ENCODE peak calls at places on chromosome 6, in nine cellular contexts. One of them, this sample, is unnamed.

GRCh38 chr6:71489736-71490135 is 201.1 kb downstream of the OGFRL1 start:
- DNase-seq in hypothalamus: no peak
- DNase-seq in Right ventricle myocardium inferior: no peak
- DNase-seq in Calu3: peak; percentile 67
- DNase-seq in AG20443: peak; percentile 89
- DNase-seq in activated T-cell treated with anti-CD3 and anti-CD28 coated beads, Interleukin-2, amount 50 U/mL, for 72 hours: no peak
- DNase-seq in ACHN: peak; percentile 88
- DNase-seq in NCI-H2081: no peak
- DNase-seq in choroid plexus epithelial cell: peak; percentile 96
- DNase-seq in this sample: no peak

GRCh38 chr6:90285611-90286381 is 10.8 kb downstream of the BACH2 start:
- DNase-seq in Right ventricle myocardium inferior: peak; percentile 91
- DNase-seq in NCI-H2081: no peak
- DNase-seq in ACHN: peak; percentile 80
- DNase-seq in activated T-cell treated with anti-CD3 and anti-CD28 coated beads, Interleukin-2, amount 50 U/mL, for 72 hours: peak; percentile 63
- DNase-seq in choroid plexus epithelial cell: peak; percentile 96
- DNase-seq in Calu3: peak; percentile 74
- DNase-seq in AG20443: peak; percentile 89
- DNase-seq in hypothalamus: peak; percentile 65
- DNase-seq in this sample: peak; percentile 90

GRCh38 chr6:18423426-18423825 is 36.3 kb downstream of the RNF144B start:
- DNase-seq in AG20443: no peak
- DNase-seq in Right ventricle myocardium inferior: no peak
- DNase-seq in choroid plexus epithelial cell: no peak
- DNase-seq in NCI-H2081: no peak
- DNase-seq in Calu3: no peak
- DNase-seq in ACHN: no peak
- DNase-seq in hypothalamus: no peak
- DNase-seq in activated T-cell treated with anti-CD3 and anti-CD28 coated beads, Interleukin-2, amount 50 U/mL, for 72 hours: no peak
- DNase-seq in this sample: no peak

GRCh38 chr6:84050408-84050807 is 16.8 kb downstream of the MRAP2 start:
- DNase-seq in ACHN: no peak
- DNase-seq in hypothalamus: no peak
- DNase-seq in activated T-cell treated with anti-CD3 and anti-CD28 coated beads, Interleukin-2, amount 50 U/mL, for 72 hours: no peak
- DNase-seq in Calu3: no peak
- DNase-seq in Right ventricle myocardium inferior: no peak
- DNase-seq in AG20443: no peak
- DNase-seq in NCI-H2081: no peak
- DNase-seq in choroid plexus epithelial cell: no peak
- DNase-seq in this sample: no peak

GRCh38 chr6:11143394-11144371 is 32.2 kb upstream of the ERVFRD-1 start:
- DNase-seq in choroid plexus epithelial cell: peak; percentile 95
- DNase-seq in Right ventricle myocardium inferior: peak; percentile 87
- DNase-seq in ACHN: peak; percentile 79
- DNase-seq in AG20443: peak; percentile 92
- DNase-seq in hypothalamus: no peak
- DNase-seq in activated T-cell treated with anti-CD3 and anti-CD28 coated beads, Interleukin-2, amount 50 U/mL, for 72 hours: peak; percentile 28
- DNase-seq in Calu3: peak; percentile 72
- DNase-seq in NCI-H2081: no peak
- DNase-seq in this sample: peak; percentile 84

GRCh38 chr6:29965873-29966601 is 23.7 kb downstream of the HLA-A start:
- DNase-seq in AG20443: peak; percentile 37
- DNase-seq in NCI-H2081: peak; percentile 88
- DNase-seq in Right ventricle myocardium inferior: peak; percentile 93
- DNase-seq in activated T-cell treated with anti-CD3 and anti-CD28 coated beads, Interleukin-2, amount 50 U/mL, for 72 hours: peak; percentile 38
- DNase-seq in hypothalamus: peak; percentile 66
- DNase-seq in Calu3: peak; percentile 88
- DNase-seq in ACHN: peak; percentile 82
- DNase-seq in choroid plexus epithelial cell: peak; percentile 48
- DNase-seq in this sample: peak; percentile 80

GRCh38 chr6:71349395-71349794 is 60.8 kb downstream of the OGFRL1 start:
- DNase-seq in Calu3: no peak
- DNase-seq in hypothalamus: no peak
- DNase-seq in NCI-H2081: peak; percentile 22
- DNase-seq in activated T-cell treated with anti-CD3 and anti-CD28 coated beads, Interleukin-2, amount 50 U/mL, for 72 hours: no peak
- DNase-seq in ACHN: peak; percentile 43
- DNase-seq in AG20443: peak; percentile 17
- DNase-seq in choroid plexus epithelial cell: peak; percentile 67
- DNase-seq in Right ventricle myocardium inferior: no peak
- DNase-seq in this sample: no peak

GRCh38 chr6:96943535-96943934 is 19.0 kb downstream of the KLHL32 start:
- DNase-seq in Calu3: no peak
- DNase-seq in choroid plexus epithelial cell: no peak
- DNase-seq in ACHN: no peak
- DNase-seq in NCI-H2081: no peak
- DNase-seq in AG20443: no peak
- DNase-seq in Right ventricle myocardium inferior: no peak
- DNase-seq in activated T-cell treated with anti-CD3 and anti-CD28 coated beads, Interleukin-2, amount 50 U/mL, for 72 hours: no peak
- DNase-seq in hypothalamus: no peak
- DNase-seq in this sample: no peak

GRCh38 chr6:107840636-107841264 is 16.6 kb upstream of the SCML4 start:
- DNase-seq in choroid plexus epithelial cell: no peak
- DNase-seq in NCI-H2081: no peak
- DNase-seq in hypothalamus: no peak
- DNase-seq in Right ventricle myocardium inferior: no peak
- DNase-seq in ACHN: no peak
- DNase-seq in Calu3: no peak
- DNase-seq in AG20443: no peak
- DNase-seq in activated T-cell treated with anti-CD3 and anti-CD28 coated beads, Interleukin-2, amount 50 U/mL, for 72 hours: no peak
- DNase-seq in this sample: no peak

GRCh38 chr6:84453499-84453898 is 226.1 kb upstream of the CEP162 start:
- DNase-seq in AG20443: peak; percentile 18
- DNase-seq in Calu3: no peak
- DNase-seq in Right ventricle myocardium inferior: no peak
- DNase-seq in hypothalamus: no peak
- DNase-seq in choroid plexus epithelial cell: no peak
- DNase-seq in activated T-cell treated with anti-CD3 and anti-CD28 coated beads, Interleukin-2, amount 50 U/mL, for 72 hours: no peak
- DNase-seq in NCI-H2081: no peak
- DNase-seq in ACHN: no peak
- DNase-seq in this sample: no peak

GRCh38 chr6:20401403-20402180 is at the start of gene E2F3:
- DNase-seq in AG20443: peak; percentile 99
- DNase-seq in choroid plexus epithelial cell: peak; percentile 100
- DNase-seq in Right ventricle myocardium inferior: peak; percentile 100
- DNase-seq in NCI-H2081: peak; percentile 100
- DNase-seq in ACHN: peak; percentile 99
- DNase-seq in hypothalamus: peak; percentile 94
- DNase-seq in Calu3: peak; percentile 100
- DNase-seq in activated T-cell treated with anti-CD3 and anti-CD28 coated beads, Interleukin-2, amount 50 U/mL, for 72 hours: peak; percentile 99
- DNase-seq in this sample: peak; percentile 100

GRCh38 chr6:125392682-125393081 is 90.9 kb upstream of the HDDC2 start:
- DNase-seq in AG20443: no peak
- DNase-seq in Calu3: no peak
- DNase-seq in NCI-H2081: no peak
- DNase-seq in Right ventricle myocardium inferior: no peak
- DNase-seq in activated T-cell treated with anti-CD3 and anti-CD28 coated beads, Interleukin-2, amount 50 U/mL, for 72 hours: no peak
- DNase-seq in ACHN: no peak
- DNase-seq in hypothalamus: no peak
- DNase-seq in choroid plexus epithelial cell: no peak
- DNase-seq in this sample: no peak

GRCh38 chr6:17239260-17239659 is 41.9 kb upstream of the RBM24 start:
- DNase-seq in hypothalamus: no peak
- DNase-seq in activated T-cell treated with anti-CD3 and anti-CD28 coated beads, Interleukin-2, amount 50 U/mL, for 72 hours: no peak
- DNase-seq in Right ventricle myocardium inferior: no peak
- DNase-seq in ACHN: no peak
- DNase-seq in choroid plexus epithelial cell: no peak
- DNase-seq in NCI-H2081: no peak
- DNase-seq in AG20443: no peak
- DNase-seq in Calu3: no peak
- DNase-seq in this sample: no peak

GRCh38 chr6:148169701-148170100 is 172.9 kb upstream of the SASH1 start:
- DNase-seq in activated T-cell treated with anti-CD3 and anti-CD28 coated beads, Interleukin-2, amount 50 U/mL, for 72 hours: no peak
- DNase-seq in NCI-H2081: no peak
- DNase-seq in Right ventricle myocardium inferior: no peak
- DNase-seq in hypothalamus: no peak
- DNase-seq in Calu3: no peak
- DNase-seq in choroid plexus epithelial cell: no peak
- DNase-seq in AG20443: no peak
- DNase-seq in ACHN: no peak
- DNase-seq in this sample: no peak

GRCh38 chr6:111971866-111972532 is 81.9 kb upstream of the CCN6 start:
- DNase-seq in Calu3: no peak
- DNase-seq in choroid plexus epithelial cell: no peak
- DNase-seq in hypothalamus: no peak
- DNase-seq in AG20443: no peak
- DNase-seq in NCI-H2081: no peak
- DNase-seq in Right ventricle myocardium inferior: no peak
- DNase-seq in activated T-cell treated with anti-CD3 and anti-CD28 coated beads, Interleukin-2, amount 50 U/mL, for 72 hours: no peak
- DNase-seq in ACHN: no peak
- DNase-seq in this sample: no peak

GRCh38 chr6:116877743-116878142 is 701 bp downstream of the RFX6 start:
- DNase-seq in Right ventricle myocardium inferior: peak; percentile 25
- DNase-seq in NCI-H2081: no peak
- DNase-seq in AG20443: no peak
- DNase-seq in choroid plexus epithelial cell: no peak
- DNase-seq in ACHN: no peak
- DNase-seq in Calu3: no peak
- DNase-seq in activated T-cell treated with anti-CD3 and anti-CD28 coated beads, Interleukin-2, amount 50 U/mL, for 72 hours: no peak
- DNase-seq in hypothalamus: no peak
- DNase-seq in this sample: no peak

GRCh38 chr6:26623339-26623859 is 26.6 kb downstream of the ABT1 start:
- DNase-seq in ACHN: no peak
- DNase-seq in Right ventricle myocardium inferior: no peak
- DNase-seq in NCI-H2081: no peak
- DNase-seq in activated T-cell treated with anti-CD3 and anti-CD28 coated beads, Interleukin-2, amount 50 U/mL, for 72 hours: no peak
- DNase-seq in hypothalamus: no peak
- DNase-seq in choroid plexus epithelial cell: no peak
- DNase-seq in Calu3: no peak
- DNase-seq in AG20443: no peak
- DNase-seq in this sample: no peak

GRCh38 chr6:166671434-166672061 is 44.5 kb upstream of the RPS6KA2 start:
- DNase-seq in hypothalamus: no peak
- DNase-seq in Right ventricle myocardium inferior: no peak
- DNase-seq in Calu3: no peak
- DNase-seq in NCI-H2081: no peak
- DNase-seq in activated T-cell treated with anti-CD3 and anti-CD28 coated beads, Interleukin-2, amount 50 U/mL, for 72 hours: no peak
- DNase-seq in ACHN: no peak
- DNase-seq in AG20443: peak; percentile 67
- DNase-seq in choroid plexus epithelial cell: peak; percentile 17
- DNase-seq in this sample: no peak

GRCh38 chr6:157335829-157336228 is 12.5 kb upstream of the TMEM242 start:
- DNase-seq in NCI-H2081: no peak
- DNase-seq in choroid plexus epithelial cell: no peak
- DNase-seq in ACHN: no peak
- DNase-seq in hypothalamus: no peak
- DNase-seq in Right ventricle myocardium inferior: no peak
- DNase-seq in activated T-cell treated with anti-CD3 and anti-CD28 coated beads, Interleukin-2, amount 50 U/mL, for 72 hours: no peak
- DNase-seq in AG20443: no peak
- DNase-seq in Calu3: no peak
- DNase-seq in this sample: no peak

GRCh38 chr6:54846857-54847721 is 518 bp downstream of the FAM83B start:
- DNase-seq in Calu3: peak; percentile 52
- DNase-seq in NCI-H2081: no peak
- DNase-seq in activated T-cell treated with anti-CD3 and anti-CD28 coated beads, Interleukin-2, amount 50 U/mL, for 72 hours: no peak
- DNase-seq in ACHN: no peak
- DNase-seq in choroid plexus epithelial cell: no peak
- DNase-seq in hypothalamus: peak; percentile 0
- DNase-seq in Right ventricle myocardium inferior: no peak
- DNase-seq in AG20443: no peak
- DNase-seq in this sample: no peak

GRCh38 chr6:1253816-1254215 is 58.1 kb upstream of the FOXQ1 start:
- DNase-seq in ACHN: no peak
- DNase-seq in hypothalamus: no peak
- DNase-seq in choroid plexus epithelial cell: no peak
- DNase-seq in Calu3: no peak
- DNase-seq in NCI-H2081: no peak
- DNase-seq in AG20443: no peak
- DNase-seq in activated T-cell treated with anti-CD3 and anti-CD28 coated beads, Interleukin-2, amount 50 U/mL, for 72 hours: no peak
- DNase-seq in Right ventricle myocardium inferior: no peak
- DNase-seq in this sample: no peak

GRCh38 chr6:105810105-105810921 is 275.8 kb upstream of the PRDM1 start:
- DNase-seq in Calu3: peak; percentile 23
- DNase-seq in ACHN: peak; percentile 4
- DNase-seq in hypothalamus: no peak
- DNase-seq in NCI-H2081: no peak
- DNase-seq in AG20443: peak; percentile 81
- DNase-seq in choroid plexus epithelial cell: peak; percentile 82
- DNase-seq in activated T-cell treated with anti-CD3 and anti-CD28 coated beads, Interleukin-2, amount 50 U/mL, for 72 hours: peak; percentile 64
- DNase-seq in Right ventricle myocardium inferior: no peak
- DNase-seq in this sample: no peak

GRCh38 chr6:6191909-6192308 is 128.6 kb downstream of the F13A1 start:
- DNase-seq in hypothalamus: no peak
- DNase-seq in activated T-cell treated with anti-CD3 and anti-CD28 coated beads, Interleukin-2, amount 50 U/mL, for 72 hours: no peak
- DNase-seq in choroid plexus epithelial cell: no peak
- DNase-seq in ACHN: no peak
- DNase-seq in Calu3: no peak
- DNase-seq in Right ventricle myocardium inferior: no peak
- DNase-seq in AG20443: no peak
- DNase-seq in NCI-H2081: no peak
- DNase-seq in this sample: no peak

GRCh38 chr6:110813813-110814487 is 1.3 kb downstream of the CDK19 start:
- DNase-seq in AG20443: peak; percentile 6
- DNase-seq in choroid plexus epithelial cell: peak; percentile 17
- DNase-seq in Right ventricle myocardium inferior: no peak
- DNase-seq in NCI-H2081: no peak
- DNase-seq in hypothalamus: no peak
- DNase-seq in activated T-cell treated with anti-CD3 and anti-CD28 coated beads, Interleukin-2, amount 50 U/mL, for 72 hours: no peak
- DNase-seq in Calu3: peak; percentile 32
- DNase-seq in ACHN: peak; percentile 16
- DNase-seq in this sample: no peak

GRCh38 chr6:160222491-160222890 is 36.1 kb downstream of the SLC22A2 start:
- DNase-seq in AG20443: no peak
- DNase-seq in Calu3: no peak
- DNase-seq in activated T-cell treated with anti-CD3 and anti-CD28 coated beads, Interleukin-2, amount 50 U/mL, for 72 hours: no peak
- DNase-seq in ACHN: no peak
- DNase-seq in NCI-H2081: no peak
- DNase-seq in Right ventricle myocardium inferior: no peak
- DNase-seq in choroid plexus epithelial cell: no peak
- DNase-seq in hypothalamus: no peak
- DNase-seq in this sample: no peak

GRCh38 chr6:1327630-1328029 is 15.7 kb downstream of the FOXQ1 start:
- DNase-seq in Right ventricle myocardium inferior: no peak
- DNase-seq in ACHN: no peak
- DNase-seq in activated T-cell treated with anti-CD3 and anti-CD28 coated beads, Interleukin-2, amount 50 U/mL, for 72 hours: no peak
- DNase-seq in Calu3: no peak
- DNase-seq in NCI-H2081: no peak
- DNase-seq in AG20443: no peak
- DNase-seq in choroid plexus epithelial cell: no peak
- DNase-seq in hypothalamus: no peak
- DNase-seq in this sample: no peak

GRCh38 chr6:2524090-2524489 is 226.6 kb downstream of the MYLK4 start:
- DNase-seq in NCI-H2081: no peak
- DNase-seq in AG20443: no peak
- DNase-seq in Right ventricle myocardium inferior: no peak
- DNase-seq in Calu3: no peak
- DNase-seq in hypothalamus: no peak
- DNase-seq in choroid plexus epithelial cell: no peak
- DNase-seq in activated T-cell treated with anti-CD3 and anti-CD28 coated beads, Interleukin-2, amount 50 U/mL, for 72 hours: no peak
- DNase-seq in ACHN: peak; percentile 8
- DNase-seq in this sample: no peak

GRCh38 chr6:105692630-105693212 is 289.8 kb upstream of the PREP start:
- DNase-seq in hypothalamus: no peak
- DNase-seq in AG20443: no peak
- DNase-seq in ACHN: no peak
- DNase-seq in activated T-cell treated with anti-CD3 and anti-CD28 coated beads, Interleukin-2, amount 50 U/mL, for 72 hours: no peak
- DNase-seq in Calu3: no peak
- DNase-seq in choroid plexus epithelial cell: no peak
- DNase-seq in NCI-H2081: peak; percentile 88
- DNase-seq in Right ventricle myocardium inferior: no peak
- DNase-seq in this sample: no peak

GRCh38 chr6:30612687-30613248 is 4.3 kb downstream of the PPP1R10 start:
- DNase-seq in NCI-H2081: no peak
- DNase-seq in Calu3: no peak
- DNase-seq in ACHN: peak; percentile 38
- DNase-seq in Right ventricle myocardium inferior: no peak
- DNase-seq in choroid plexus epithelial cell: peak; percentile 81
- DNase-seq in AG20443: no peak
- DNase-seq in hypothalamus: no peak
- DNase-seq in activated T-cell treated with anti-CD3 and anti-CD28 coated beads, Interleukin-2, amount 50 U/mL, for 72 hours: no peak
- DNase-seq in this sample: no peak

GRCh38 chr6:121349596-121349995 is 15.3 kb upstream of the TBC1D32 start:
- DNase-seq in Calu3: no peak
- DNase-seq in choroid plexus epithelial cell: no peak
- DNase-seq in ACHN: no peak
- DNase-seq in NCI-H2081: no peak
- DNase-seq in AG20443: no peak
- DNase-seq in hypothalamus: no peak
- DNase-seq in activated T-cell treated with anti-CD3 and anti-CD28 coated beads, Interleukin-2, amount 50 U/mL, for 72 hours: no peak
- DNase-seq in Right ventricle myocardium inferior: no peak
- DNase-seq in this sample: no peak

GRCh38 chr6:54617730-54618129 is 228.8 kb upstream of the FAM83B start:
- DNase-seq in AG20443: peak; percentile 67
- DNase-seq in ACHN: peak; percentile 42
- DNase-seq in Right ventricle myocardium inferior: no peak
- DNase-seq in activated T-cell treated with anti-CD3 and anti-CD28 coated beads, Interleukin-2, amount 50 U/mL, for 72 hours: no peak
- DNase-seq in NCI-H2081: no peak
- DNase-seq in Calu3: no peak
- DNase-seq in hypothalamus: no peak
- DNase-seq in choroid plexus epithelial cell: peak; percentile 74
- DNase-seq in this sample: no peak

This sample was measured in tibial artery.